ENCODE peak calls at places on chromosomes 4 and X, in four cellular contexts. N, G, U and A are unnamed samples. For H3K4me1, the result is how much of the 10 kb centered on the place peaks cover.

GRCh38 chr4:1065732-1066131 is 47.6 kb downstream of the RNF212 start:
- DNase-seq in N (no peak), G (no peak), U (peak), A (no peak)

GRCh38 chr4:158033416-158033863 is 139.4 kb downstream of the GASK1B start:
- DNase-seq in N (no peak), G (no peak), U (no peak), A (no peak)

GRCh38 chr4:169128902-169129301 is 118.8 kb upstream of the CBR4 start:
- DNase-seq in N (no peak), G (no peak), U (no peak), A (no peak)

GRCh38 chrX:127879585-127879984 is 172.6 kb downstream of the ACTRT1 start:
- DNase-seq in N (no peak), G (no peak), U (no peak), A (no peak)

GRCh38 chr4:10023806-10024205 is 2.5 kb upstream of the SLC2A9 start:
- DNase-seq in N (no peak), G (no peak), U (no peak), A (no peak)

GRCh38 chrX:39152106-39152649 is 350.9 kb downstream of the MID1IP1 start:
- DNase-seq in N (peak), G (peak), U (no peak), A (peak)

GRCh38 chr4:167555338-167556022 is 321.2 kb upstream of the SPOCK3 start:
- DNase-seq in N (no peak), G (no peak), U (no peak), A (no peak)

GRCh38 chr4:181261279-181261678 is 981.9 kb upstream of the TENM3 start:
- DNase-seq in N (peak), G (no peak), U (no peak), A (no peak)

GRCh38 chrX:56764153-56764974 is 35.3 kb downstream of the NBDY start:
- DNase-seq in N (peak), G (peak), U (no peak), A (peak)

GRCh38 chr4:181264908-181265307 is 978.3 kb upstream of the TENM3 start:
- DNase-seq in N (peak), G (no peak), U (no peak), A (no peak)

GRCh38 chr4:168993724-168994510 is 16.1 kb downstream of the CBR4 start:
- DNase-seq in N (no peak), G (peak), U (no peak), A (no peak)

GRCh38 chr4:36243355-36244256 is 708 bp downstream of the ARAP2 start:
- DNase-seq in N (no peak), G (peak), U (peak), A (no peak)

GRCh38 chr4:113979157-113979972 is at the start of gene ARSJ:
- DNase-seq in N (peak), G (peak), U (peak), A (peak)

GRCh38 chr4:172232966-172233365 is 419.8 kb downstream of the GALNTL6 start:
- DNase-seq in N (peak), G (no peak), U (no peak), A (no peak)

GRCh38 chr4:67332627-67333026 is 212.7 kb downstream of the CENPC start:
- DNase-seq in N (no peak), G (no peak), U (no peak), A (no peak)

GRCh38 chr4:136484996-136485395 is 1047.3 kb downstream of the PCDH18 start:
- DNase-seq in N (no peak), G (no peak), U (no peak), A (no peak)

GRCh38 chrX:129825746-129826505 is 17.8 kb downstream of the ZDHHC9 start:
- DNase-seq in N (no peak), G (no peak), U (no peak), A (no peak)

GRCh38 chr4:54539500-54540029 is 118.2 kb upstream of the KIT start:
- DNase-seq in N (peak), G (peak), U (peak), A (peak)

DNA sequence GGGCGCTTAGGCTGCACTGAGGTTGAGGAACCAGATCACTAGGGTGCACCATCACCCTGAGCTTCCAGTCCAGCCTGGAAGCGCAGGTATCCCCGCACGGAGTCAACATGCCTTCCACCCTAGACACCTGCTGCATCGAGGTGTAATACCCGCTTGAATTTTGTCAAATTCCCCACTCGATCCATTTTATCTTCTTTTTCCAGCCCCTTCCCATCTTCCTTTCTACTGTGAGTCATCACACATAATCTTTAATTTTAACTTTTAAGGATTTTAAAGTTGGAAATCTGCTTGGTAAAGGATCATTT is 824 bp downstream of the PLK4 start:
- DNase-seq in N (no peak), G (no peak), U (no peak), A (no peak)
- TF ChIP-seq CTCF in N (no peak), G (no peak), U (no peak), A (no peak)

GRCh38 chr4:7868892-7869471 is 70.7 kb downstream of the AFAP1 start:
- DNase-seq in N (no peak), G (no peak), U (no peak), A (no peak)

GRCh38 chr4:7867701-7868429 is 71.8 kb downstream of the AFAP1 start:
- DNase-seq in N (no peak), G (no peak), U (no peak), A (no peak)

GRCh38 chr4:7867191-7867590 is 72.5 kb downstream of the AFAP1 start:
- DNase-seq in N (no peak), G (no peak), U (no peak), A (no peak)

GRCh38 chr4:7865533-7865932 is 74.1 kb downstream of the AFAP1 start:
- DNase-seq in N (no peak), G (no peak), U (no peak), A (no peak)

DNA sequence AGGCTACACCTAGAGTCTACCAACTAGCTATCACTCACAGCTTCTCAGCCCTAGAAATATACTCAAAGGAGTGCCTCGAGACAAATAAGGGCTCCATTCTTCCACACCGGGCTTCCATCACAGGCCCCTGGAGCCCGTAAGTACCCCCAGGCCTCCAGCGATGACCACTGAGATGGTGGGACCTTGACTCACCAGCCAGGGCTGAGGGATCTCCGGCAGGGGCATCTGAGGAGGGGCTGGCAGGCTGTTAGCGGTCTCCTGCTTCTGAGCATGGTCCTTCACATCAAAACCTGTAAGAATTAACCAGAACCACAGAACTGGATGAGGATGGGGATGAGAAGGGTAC is 71.3 kb downstream of the AFAP1 start:
- DNase-seq in N (no peak), G (no peak), U (no peak), A (no peak)
- H3K4me1 ChIP-seq in N (under half), G (under half), U (under half), A (under half)

DNA sequence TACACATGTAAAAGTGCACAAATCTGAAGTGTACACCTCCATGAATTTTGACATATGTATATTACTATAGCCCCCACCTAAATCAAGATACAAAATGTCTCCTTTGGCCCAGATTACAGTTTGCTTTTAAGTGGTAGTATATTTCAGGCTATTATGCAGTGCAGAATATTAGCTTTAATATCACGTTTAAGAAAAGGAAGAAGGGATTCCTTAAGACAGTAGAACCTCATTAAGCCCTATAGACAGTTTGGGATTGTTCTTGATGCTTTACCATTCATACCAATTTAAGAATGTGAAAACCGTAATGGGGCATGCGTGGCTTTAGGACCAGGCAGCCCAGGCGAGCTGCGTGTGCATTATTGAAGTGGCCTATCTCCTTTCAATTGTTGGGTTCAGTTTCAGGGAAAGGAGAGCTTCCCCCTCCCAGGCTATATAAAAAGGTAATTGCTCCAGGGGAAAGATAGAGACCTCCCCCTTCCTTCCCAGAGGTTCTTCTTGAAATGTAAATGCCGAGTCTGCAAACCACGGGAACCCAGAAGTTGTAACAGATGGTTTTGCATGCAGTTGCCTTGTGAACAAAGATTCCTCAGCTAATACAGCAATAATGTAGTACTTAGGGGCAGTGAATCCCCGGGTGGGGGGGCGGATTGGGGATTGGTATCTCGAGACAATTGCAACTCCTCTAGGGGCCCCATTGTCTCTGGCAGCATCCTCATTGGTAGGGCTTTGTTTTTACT is 106.1 kb downstream of the UCHL1 start:
- DNase-seq in N (no peak), G (no peak), U (no peak), A (no peak)
- H3K4me3 ChIP-seq in N (no peak), G (no peak), U (no peak), A (peak)

DNA sequence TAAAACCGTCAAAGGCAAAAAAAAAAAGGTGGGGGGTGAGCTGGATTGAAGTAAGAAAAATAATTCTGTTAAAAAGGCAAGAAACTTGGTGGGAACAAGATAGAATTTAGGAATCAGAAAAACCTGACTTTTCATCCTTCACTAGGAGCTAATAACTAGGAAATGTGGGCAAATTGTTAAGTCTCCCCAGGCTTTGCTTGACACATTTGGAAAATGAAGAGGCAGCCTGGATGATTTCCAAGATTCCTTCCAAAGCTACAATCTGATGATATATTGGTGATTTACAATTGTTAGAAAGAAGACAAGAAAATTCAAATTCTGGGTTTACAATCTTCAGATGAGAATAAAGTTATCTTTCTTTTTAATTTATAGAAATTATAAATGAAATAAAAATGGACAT is 1062.5 kb downstream of the ADGRL3 start:
- DNase-seq in N (no peak), G (no peak), U (no peak), A (no peak)
- TF ChIP-seq CTCF in N (no peak), G (no peak), U (no peak), A (no peak)

GRCh38 chr4:47493238-47494123 is 8.4 kb downstream of the ATP10D start:
- DNase-seq in N (no peak), G (no peak), U (no peak), A (no peak)
- H3K4me1 ChIP-seq in N (under half), G (under half), U (under half), A (under half)